ENCODE peak calls at places on chromosome 19, in five cellular contexts. One of them, this sample, is unnamed.

GRCh38 chr19:35528218-35529038 is at the start of gene SBSN:
- DNase-seq in brain microvascular endothelial cell: peak
- DNase-seq in esophagus squamous epithelium: no peak
- DNase-seq in IMR-90: peak
- DNase-seq in ovary: no peak
- DNase-seq in this sample: no peak

GRCh38 chr19:14113762-14114414 is 3.7 kb downstream of the PRKACA start:
- DNase-seq in brain microvascular endothelial cell: no peak
- DNase-seq in esophagus squamous epithelium: no peak
- DNase-seq in IMR-90: no peak
- DNase-seq in ovary: no peak
- DNase-seq in this sample: peak

GRCh38 chr19:38736413-38737280 is 7.6 kb downstream of the CAPN12 start:
- DNase-seq in brain microvascular endothelial cell: no peak
- DNase-seq in esophagus squamous epithelium: no peak
- DNase-seq in IMR-90: no peak
- DNase-seq in ovary: peak
- DNase-seq in this sample: peak

GRCh38 chr19:37329686-37330085 is 41.2 kb upstream of the ZNF527 start:
- DNase-seq in brain microvascular endothelial cell: no peak
- DNase-seq in esophagus squamous epithelium: no peak
- DNase-seq in IMR-90: no peak
- DNase-seq in ovary: no peak
- DNase-seq in this sample: peak

GRCh38 chr19:2546128-2547032 is 70.5 kb downstream of the GADD45B start:
- DNase-seq in brain microvascular endothelial cell: peak
- DNase-seq in esophagus squamous epithelium: no peak
- DNase-seq in IMR-90: no peak
- DNase-seq in ovary: no peak
- DNase-seq in this sample: peak

GRCh38 chr19:29084266-29084665 is 128.7 kb downstream of the UQCRFS1 start:
- DNase-seq in brain microvascular endothelial cell: no peak
- DNase-seq in esophagus squamous epithelium: no peak
- DNase-seq in IMR-90: no peak
- DNase-seq in ovary: no peak
- DNase-seq in this sample: peak

GRCh38 chr19:58291943-58292342 is 13.2 kb downstream of the ZNF8 start:
- DNase-seq in brain microvascular endothelial cell: no peak
- DNase-seq in esophagus squamous epithelium: no peak
- DNase-seq in IMR-90: no peak
- DNase-seq in ovary: no peak
- DNase-seq in this sample: no peak

GRCh38 chr19:56139847-56140582 is 1.1 kb upstream of the ZNF444 start:
- DNase-seq in brain microvascular endothelial cell: no peak
- DNase-seq in esophagus squamous epithelium: no peak
- DNase-seq in IMR-90: no peak
- DNase-seq in ovary: no peak
- DNase-seq in this sample: no peak

GRCh38 chr19:42683917-42684513 is 56.3 kb downstream of the PSG3 start:
- DNase-seq in brain microvascular endothelial cell: peak
- DNase-seq in esophagus squamous epithelium: no peak
- DNase-seq in IMR-90: peak
- DNase-seq in ovary: no peak
- DNase-seq in this sample: no peak

GRCh38 chr19:42421101-42421500 is 6.1 kb downstream of the LIPE start:
- DNase-seq in brain microvascular endothelial cell: no peak
- DNase-seq in esophagus squamous epithelium: no peak
- DNase-seq in IMR-90: no peak
- DNase-seq in ovary: no peak
- DNase-seq in this sample: no peak

GRCh38 chr19:372306-372890 is 27.8 kb upstream of the MIER2 start:
- DNase-seq in brain microvascular endothelial cell: peak
- DNase-seq in esophagus squamous epithelium: no peak
- DNase-seq in IMR-90: peak
- DNase-seq in ovary: peak
- DNase-seq in this sample: no peak

GRCh38 chr19:21699197-21699596 is 68.2 kb downstream of the ZNF100 start:
- DNase-seq in brain microvascular endothelial cell: no peak
- DNase-seq in esophagus squamous epithelium: no peak
- DNase-seq in IMR-90: no peak
- DNase-seq in ovary: no peak
- DNase-seq in this sample: no peak

GRCh38 chr19:51333836-51334460 is 8.0 kb downstream of the VSIG10L start:
- DNase-seq in brain microvascular endothelial cell: no peak
- DNase-seq in esophagus squamous epithelium: no peak
- DNase-seq in IMR-90: no peak
- DNase-seq in ovary: no peak
- DNase-seq in this sample: no peak

GRCh38 chr19:41203371-41203770 is 10.4 kb downstream of the CYP2S1 start:
- DNase-seq in brain microvascular endothelial cell: no peak
- DNase-seq in esophagus squamous epithelium: no peak
- DNase-seq in IMR-90: no peak
- DNase-seq in ovary: no peak
- DNase-seq in this sample: no peak

GRCh38 chr19:41206926-41207750 is 11.9 kb upstream of the AXL start:
- DNase-seq in brain microvascular endothelial cell: no peak
- DNase-seq in esophagus squamous epithelium: no peak
- DNase-seq in IMR-90: no peak
- DNase-seq in ovary: no peak
- DNase-seq in this sample: no peak

GRCh38 chr19:41206456-41206855 is 12.6 kb upstream of the AXL start:
- DNase-seq in brain microvascular endothelial cell: no peak
- DNase-seq in esophagus squamous epithelium: no peak
- DNase-seq in IMR-90: no peak
- DNase-seq in ovary: no peak
- DNase-seq in this sample: no peak

DNA sequence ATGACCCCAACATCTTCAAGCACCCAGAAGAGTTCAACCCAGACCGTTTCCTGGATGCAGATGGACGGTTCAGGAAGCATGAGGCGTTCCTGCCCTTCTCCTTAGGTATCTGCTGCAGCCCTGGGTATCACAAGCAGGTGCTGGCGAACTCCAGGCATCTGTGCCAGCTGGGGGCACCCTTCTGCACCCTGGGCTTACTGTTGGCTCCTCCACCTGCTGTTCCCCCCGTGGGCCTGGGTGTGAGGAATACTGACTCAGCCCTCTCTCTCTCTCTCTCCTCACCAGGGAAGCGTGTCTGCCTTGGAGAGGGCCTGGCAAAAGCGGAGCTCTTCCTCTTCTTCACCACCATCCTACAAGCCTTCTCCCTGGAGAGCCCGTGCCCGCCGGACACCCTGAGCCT is 13.0 kb downstream of the CYP2S1 start:
- DNase-seq in brain microvascular endothelial cell: no peak
- DNase-seq in esophagus squamous epithelium: no peak
- DNase-seq in IMR-90: no peak
- DNase-seq in ovary: no peak
- DNase-seq in this sample: no peak
- TF ChIP-seq CTCF in brain microvascular endothelial cell: peak
- TF ChIP-seq CTCF in esophagus squamous epithelium: no peak
- TF ChIP-seq CTCF in IMR-90: no peak
- TF ChIP-seq CTCF in ovary: no peak
- TF ChIP-seq CTCF in this sample: no peak

DNA sequence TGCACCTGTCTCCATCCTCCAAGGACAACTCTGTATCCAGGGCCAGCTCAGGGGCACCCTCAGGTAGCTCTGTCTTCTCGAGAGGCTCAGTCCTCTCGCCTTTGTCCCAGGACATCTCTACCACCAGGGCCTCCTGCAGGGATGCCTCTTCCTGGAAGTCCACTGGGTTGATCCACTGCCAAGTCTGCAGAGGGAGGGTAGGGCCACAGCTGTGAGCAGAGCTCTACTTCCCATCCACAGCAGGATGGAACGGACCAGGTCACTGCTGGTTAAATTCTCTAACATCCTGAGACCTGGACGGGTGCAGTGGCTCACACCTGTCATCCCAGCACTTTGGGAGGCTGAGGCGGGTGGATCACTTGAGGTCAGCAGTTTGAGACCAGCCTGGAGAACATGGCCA is 26.8 kb downstream of the IL12RB1 start:
- DNase-seq in brain microvascular endothelial cell: no peak
- DNase-seq in esophagus squamous epithelium: no peak
- DNase-seq in IMR-90: no peak
- DNase-seq in ovary: no peak
- DNase-seq in this sample: no peak
- H3K27ac ChIP-seq in brain microvascular endothelial cell: no peak
- H3K27ac ChIP-seq in esophagus squamous epithelium: no peak
- H3K27ac ChIP-seq in IMR-90: no peak
- H3K27ac ChIP-seq in ovary: no peak
- H3K27ac ChIP-seq in this sample: no peak

DNA sequence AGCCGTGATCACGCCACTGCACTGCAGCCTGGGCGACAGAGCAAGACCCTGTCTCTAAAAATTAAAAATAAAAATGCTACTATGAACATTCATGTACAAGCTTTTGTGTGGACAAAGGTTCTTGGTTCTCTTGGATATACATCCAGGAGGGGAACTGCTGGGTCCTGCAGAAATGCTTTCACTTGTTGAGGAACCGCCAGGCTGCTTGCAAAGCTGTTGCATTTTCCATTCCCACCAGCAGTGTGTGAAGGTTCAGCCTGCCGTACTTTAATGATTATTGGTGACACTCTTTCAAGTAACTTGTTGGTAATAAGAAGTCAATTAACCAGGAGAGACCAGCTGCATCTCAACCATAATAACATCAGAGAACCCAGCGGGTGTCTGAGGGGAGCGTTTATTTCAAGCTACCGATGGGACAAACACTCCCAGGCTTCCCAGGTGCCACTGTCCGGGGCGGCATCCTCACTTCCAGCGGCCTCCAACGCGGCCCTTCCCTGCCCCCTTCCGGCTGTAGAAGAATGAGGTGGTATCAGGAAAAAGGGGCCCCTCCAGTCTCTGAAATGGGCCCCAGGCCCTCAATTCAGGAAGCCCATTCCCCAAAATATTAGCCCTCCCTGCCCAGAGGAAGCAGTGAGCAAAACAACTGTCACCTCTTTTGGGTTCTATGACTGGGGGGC is 15.2 kb upstream of the PPP1R12C start:
- DNase-seq in brain microvascular endothelial cell: no peak
- DNase-seq in esophagus squamous epithelium: no peak
- DNase-seq in IMR-90: no peak
- DNase-seq in ovary: no peak
- DNase-seq in this sample: no peak
- TF ChIP-seq CTCF in brain microvascular endothelial cell: no peak
- TF ChIP-seq CTCF in esophagus squamous epithelium: no peak
- TF ChIP-seq CTCF in IMR-90: peak
- TF ChIP-seq CTCF in ovary: no peak
- TF ChIP-seq CTCF in this sample: no peak

GRCh38 chr19:31583148-31583547 is 233.9 kb upstream of the TSHZ3 start:
- DNase-seq in brain microvascular endothelial cell: no peak
- DNase-seq in esophagus squamous epithelium: no peak
- DNase-seq in IMR-90: no peak
- DNase-seq in ovary: no peak
- DNase-seq in this sample: no peak

GRCh38 chr19:31589109-31589508 is 239.9 kb upstream of the TSHZ3 start:
- DNase-seq in brain microvascular endothelial cell: no peak
- DNase-seq in esophagus squamous epithelium: no peak
- DNase-seq in IMR-90: no peak
- DNase-seq in ovary: no peak
- DNase-seq in this sample: no peak

GRCh38 chr19:31591258-31591657 is 242.0 kb upstream of the TSHZ3 start:
- DNase-seq in brain microvascular endothelial cell: no peak
- DNase-seq in esophagus squamous epithelium: no peak
- DNase-seq in IMR-90: no peak
- DNase-seq in ovary: no peak
- DNase-seq in this sample: no peak

DNA sequence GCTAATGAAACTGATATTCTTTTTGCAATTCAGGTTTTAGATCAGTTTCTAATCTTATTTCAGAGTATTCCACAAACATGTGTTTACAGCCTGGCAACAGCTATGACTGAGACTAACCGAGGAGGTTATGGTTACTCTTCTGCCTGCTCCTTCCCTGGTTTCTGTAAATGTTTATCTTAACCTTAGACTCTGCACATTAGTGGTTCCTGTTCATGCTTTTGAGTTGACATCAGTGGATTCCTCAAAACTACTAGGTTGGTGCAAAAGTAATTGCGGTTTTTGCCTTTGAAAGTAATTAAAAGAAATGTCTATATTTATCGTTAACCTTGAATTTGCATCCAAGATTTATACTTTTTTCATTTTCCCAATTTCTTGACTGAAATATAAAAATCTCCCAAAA is 237.0 kb upstream of the TSHZ3 start:
- DNase-seq in brain microvascular endothelial cell: no peak
- DNase-seq in esophagus squamous epithelium: no peak
- DNase-seq in IMR-90: peak
- DNase-seq in ovary: no peak
- DNase-seq in this sample: no peak
- H3K27ac ChIP-seq in brain microvascular endothelial cell: no peak
- H3K27ac ChIP-seq in esophagus squamous epithelium: no peak
- H3K27ac ChIP-seq in IMR-90: no peak
- H3K27ac ChIP-seq in ovary: no peak
- H3K27ac ChIP-seq in this sample: no peak

GRCh38 chr19:19386373-19386869 is 19.1 kb upstream of the GATAD2A start:
- DNase-seq in brain microvascular endothelial cell: no peak
- DNase-seq in esophagus squamous epithelium: no peak
- DNase-seq in IMR-90: no peak
- DNase-seq in ovary: no peak
- DNase-seq in this sample: no peak
- TF ChIP-seq CTCF in brain microvascular endothelial cell: peak
- TF ChIP-seq CTCF in esophagus squamous epithelium: no peak
- TF ChIP-seq CTCF in IMR-90: peak
- TF ChIP-seq CTCF in ovary: no peak
- TF ChIP-seq CTCF in this sample: no peak

This sample was measured in WERI-Rb-1.